ENCODE peak calls at places on chromosomes 6 and 20, in nine cellular contexts. One of them, this sample, is unnamed. For H3K4me1, the result is how much of the 10 kb centered on the place peaks cover.

GRCh38 chr6:127177030-127177928 is 58.8 kb downstream of the RSPO3 start:
- DNase-seq in small intestine: no peak
- DNase-seq in testis: no peak
- DNase-seq in tibial artery: no peak
- DNase-seq in adrenal gland: no peak
- DNase-seq in CD8-positive, alpha-beta T cell: no peak
- DNase-seq in upper lobe of right lung: no peak
- DNase-seq in HCT116: no peak
- DNase-seq in cardiac muscle cell: peak
- DNase-seq in this sample: no peak

GRCh38 chr20:10402938-10403593 is 31.0 kb downstream of the MKKS start:
- DNase-seq in small intestine: peak
- DNase-seq in testis: no peak
- DNase-seq in tibial artery: no peak
- DNase-seq in adrenal gland: no peak
- DNase-seq in CD8-positive, alpha-beta T cell: no peak
- DNase-seq in upper lobe of right lung: no peak
- DNase-seq in HCT116: no peak
- DNase-seq in cardiac muscle cell: no peak
- DNase-seq in this sample: no peak

GRCh38 chr20:7094438-7094997 is 327.0 kb downstream of the BMP2 start:
- DNase-seq in small intestine: peak
- DNase-seq in testis: peak
- DNase-seq in tibial artery: no peak
- DNase-seq in adrenal gland: no peak
- DNase-seq in CD8-positive, alpha-beta T cell: no peak
- DNase-seq in upper lobe of right lung: no peak
- DNase-seq in HCT116: peak
- DNase-seq in cardiac muscle cell: peak
- DNase-seq in this sample: peak

GRCh38 chr6:16338577-16339262 is 100.3 kb downstream of the GMPR start:
- DNase-seq in small intestine: no peak
- DNase-seq in testis: peak
- DNase-seq in tibial artery: peak
- DNase-seq in adrenal gland: peak
- DNase-seq in CD8-positive, alpha-beta T cell: no peak
- DNase-seq in upper lobe of right lung: peak
- DNase-seq in HCT116: no peak
- DNase-seq in cardiac muscle cell: peak
- DNase-seq in this sample: peak

GRCh38 chr6:56156643-56157042 is 90.7 kb downstream of the COL21A1 start:
- DNase-seq in small intestine: no peak
- DNase-seq in testis: no peak
- DNase-seq in tibial artery: no peak
- DNase-seq in adrenal gland: no peak
- DNase-seq in CD8-positive, alpha-beta T cell: no peak
- DNase-seq in upper lobe of right lung: no peak
- DNase-seq in HCT116: no peak
- DNase-seq in cardiac muscle cell: no peak
- DNase-seq in this sample: no peak

GRCh38 chr6:20159781-20160540 is 52.3 kb downstream of the MBOAT1 start:
- DNase-seq in small intestine: no peak
- DNase-seq in testis: no peak
- DNase-seq in tibial artery: no peak
- DNase-seq in adrenal gland: no peak
- DNase-seq in CD8-positive, alpha-beta T cell: no peak
- DNase-seq in upper lobe of right lung: no peak
- DNase-seq in HCT116: no peak
- DNase-seq in cardiac muscle cell: no peak
- DNase-seq in this sample: no peak

GRCh38 chr6:154410619-154411044 is 54.0 kb upstream of the IPCEF1 start:
- DNase-seq in small intestine: no peak
- DNase-seq in testis: peak
- DNase-seq in tibial artery: peak
- DNase-seq in adrenal gland: peak
- DNase-seq in CD8-positive, alpha-beta T cell: no peak
- DNase-seq in upper lobe of right lung: no peak
- DNase-seq in HCT116: peak
- DNase-seq in cardiac muscle cell: peak
- DNase-seq in this sample: peak

GRCh38 chr6:134721095-134721400 is 228.9 kb downstream of the ALDH8A1 start:
- DNase-seq in small intestine: no peak
- DNase-seq in testis: no peak
- DNase-seq in tibial artery: no peak
- DNase-seq in adrenal gland: no peak
- DNase-seq in CD8-positive, alpha-beta T cell: no peak
- DNase-seq in upper lobe of right lung: no peak
- DNase-seq in HCT116: no peak
- DNase-seq in cardiac muscle cell: no peak
- DNase-seq in this sample: no peak

GRCh38 chr6:168384045-168385038 is 56.6 kb upstream of the SMOC2 start:
- DNase-seq in small intestine: no peak
- DNase-seq in testis: peak
- DNase-seq in tibial artery: no peak
- DNase-seq in adrenal gland: no peak
- DNase-seq in CD8-positive, alpha-beta T cell: no peak
- DNase-seq in upper lobe of right lung: no peak
- DNase-seq in HCT116: no peak
- DNase-seq in cardiac muscle cell: peak
- DNase-seq in this sample: no peak

GRCh38 chr6:168383062-168383854 is 57.7 kb upstream of the SMOC2 start:
- DNase-seq in small intestine: no peak
- DNase-seq in testis: no peak
- DNase-seq in tibial artery: no peak
- DNase-seq in adrenal gland: no peak
- DNase-seq in CD8-positive, alpha-beta T cell: no peak
- DNase-seq in upper lobe of right lung: no peak
- DNase-seq in HCT116: no peak
- DNase-seq in cardiac muscle cell: no peak
- DNase-seq in this sample: no peak

GRCh38 chr6:168381726-168382458 is 59.1 kb upstream of the SMOC2 start:
- DNase-seq in small intestine: no peak
- DNase-seq in testis: no peak
- DNase-seq in tibial artery: no peak
- DNase-seq in adrenal gland: no peak
- DNase-seq in CD8-positive, alpha-beta T cell: no peak
- DNase-seq in upper lobe of right lung: peak
- DNase-seq in HCT116: no peak
- DNase-seq in cardiac muscle cell: no peak
- DNase-seq in this sample: no peak

GRCh38 chr6:168377856-168378832 is 58.6 kb upstream of the DACT2 start:
- DNase-seq in small intestine: no peak
- DNase-seq in testis: no peak
- DNase-seq in tibial artery: peak
- DNase-seq in adrenal gland: no peak
- DNase-seq in CD8-positive, alpha-beta T cell: no peak
- DNase-seq in upper lobe of right lung: no peak
- DNase-seq in HCT116: no peak
- DNase-seq in cardiac muscle cell: no peak
- DNase-seq in this sample: no peak

GRCh38 chr6:168380956-168381605 is 59.9 kb upstream of the SMOC2 start:
- DNase-seq in small intestine: no peak
- DNase-seq in testis: no peak
- DNase-seq in tibial artery: no peak
- DNase-seq in adrenal gland: no peak
- DNase-seq in CD8-positive, alpha-beta T cell: no peak
- DNase-seq in upper lobe of right lung: peak
- DNase-seq in HCT116: no peak
- DNase-seq in cardiac muscle cell: no peak
- DNase-seq in this sample: no peak
- H3K4me1 ChIP-seq in small intestine: under half
- H3K4me1 ChIP-seq in testis: under half
- H3K4me1 ChIP-seq in tibial artery: under half
- H3K4me1 ChIP-seq in adrenal gland: under half
- H3K4me1 ChIP-seq in CD8-positive, alpha-beta T cell: under half
- H3K4me1 ChIP-seq in upper lobe of right lung: under half
- H3K4me1 ChIP-seq in HCT116: under half
- H3K4me1 ChIP-seq in cardiac muscle cell: under half
- H3K4me1 ChIP-seq in this sample: under half

GRCh38 chr6:148524976-148525375 is 182.3 kb downstream of the SASH1 start:
- DNase-seq in small intestine: no peak
- DNase-seq in testis: no peak
- DNase-seq in tibial artery: no peak
- DNase-seq in adrenal gland: no peak
- DNase-seq in CD8-positive, alpha-beta T cell: no peak
- DNase-seq in upper lobe of right lung: no peak
- DNase-seq in HCT116: no peak
- DNase-seq in cardiac muscle cell: peak
- DNase-seq in this sample: no peak

GRCh38 chr6:148525453-148525852 is 182.8 kb downstream of the SASH1 start:
- DNase-seq in small intestine: no peak
- DNase-seq in testis: no peak
- DNase-seq in tibial artery: no peak
- DNase-seq in adrenal gland: no peak
- DNase-seq in CD8-positive, alpha-beta T cell: no peak
- DNase-seq in upper lobe of right lung: no peak
- DNase-seq in HCT116: no peak
- DNase-seq in cardiac muscle cell: peak
- DNase-seq in this sample: no peak

GRCh38 chr6:148523551-148523950 is 180.9 kb downstream of the SASH1 start:
- DNase-seq in small intestine: no peak
- DNase-seq in testis: no peak
- DNase-seq in tibial artery: no peak
- DNase-seq in adrenal gland: no peak
- DNase-seq in CD8-positive, alpha-beta T cell: no peak
- DNase-seq in upper lobe of right lung: no peak
- DNase-seq in HCT116: no peak
- DNase-seq in cardiac muscle cell: no peak
- DNase-seq in this sample: peak

GRCh38 chr6:148523051-148523450 is 180.4 kb downstream of the SASH1 start:
- DNase-seq in small intestine: no peak
- DNase-seq in testis: no peak
- DNase-seq in tibial artery: no peak
- DNase-seq in adrenal gland: no peak
- DNase-seq in CD8-positive, alpha-beta T cell: no peak
- DNase-seq in upper lobe of right lung: no peak
- DNase-seq in HCT116: no peak
- DNase-seq in cardiac muscle cell: peak
- DNase-seq in this sample: no peak

DNA sequence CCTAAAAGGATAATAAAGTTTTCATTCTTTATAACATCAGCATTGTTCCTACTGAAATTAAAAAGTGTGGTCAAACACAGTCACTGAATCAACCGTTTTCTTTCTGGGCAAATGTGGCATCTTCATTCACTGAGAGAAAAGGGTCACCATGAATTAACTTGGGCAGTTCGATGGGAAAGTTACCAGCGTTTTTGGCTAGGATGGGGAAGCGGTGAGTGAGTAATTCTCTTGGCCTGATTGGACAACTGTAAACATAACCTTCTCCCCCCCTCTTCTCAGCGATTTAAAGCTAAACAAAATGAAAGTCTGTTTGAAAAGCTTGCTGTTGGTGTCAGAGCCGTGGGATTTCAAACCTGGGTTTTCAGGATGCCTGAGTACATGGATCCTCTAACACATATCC is 181.9 kb downstream of the SASH1 start:
- DNase-seq in small intestine: no peak
- DNase-seq in testis: no peak
- DNase-seq in tibial artery: no peak
- DNase-seq in adrenal gland: no peak
- DNase-seq in CD8-positive, alpha-beta T cell: no peak
- DNase-seq in upper lobe of right lung: no peak
- DNase-seq in HCT116: no peak
- DNase-seq in cardiac muscle cell: peak
- DNase-seq in this sample: no peak
- H3K27ac ChIP-seq in small intestine: peak
- H3K27ac ChIP-seq in testis: no peak
- H3K27ac ChIP-seq in tibial artery: peak
- H3K27ac ChIP-seq in adrenal gland: no peak
- H3K27ac ChIP-seq in CD8-positive, alpha-beta T cell: no peak
- H3K27ac ChIP-seq in upper lobe of right lung: no peak
- H3K27ac ChIP-seq in HCT116: no peak
- H3K27ac ChIP-seq in cardiac muscle cell: no peak
- H3K27ac ChIP-seq in this sample: no peak

GRCh38 chr6:157984165-157984564 is 2.5 kb downstream of the SYNJ2 start:
- DNase-seq in small intestine: no peak
- DNase-seq in testis: no peak
- DNase-seq in tibial artery: peak
- DNase-seq in adrenal gland: no peak
- DNase-seq in CD8-positive, alpha-beta T cell: no peak
- DNase-seq in upper lobe of right lung: no peak
- DNase-seq in HCT116: no peak
- DNase-seq in cardiac muscle cell: no peak
- DNase-seq in this sample: no peak

GRCh38 chr6:157982297-157982579 is 575 bp downstream of the SYNJ2 start:
- DNase-seq in small intestine: peak
- DNase-seq in testis: peak
- DNase-seq in tibial artery: no peak
- DNase-seq in adrenal gland: peak
- DNase-seq in CD8-positive, alpha-beta T cell: peak
- DNase-seq in upper lobe of right lung: peak
- DNase-seq in HCT116: no peak
- DNase-seq in cardiac muscle cell: peak
- DNase-seq in this sample: peak

GRCh38 chr6:157982580-157983438 is 1.1 kb downstream of the SYNJ2 start:
- DNase-seq in small intestine: peak
- DNase-seq in testis: peak
- DNase-seq in tibial artery: peak
- DNase-seq in adrenal gland: no peak
- DNase-seq in CD8-positive, alpha-beta T cell: no peak
- DNase-seq in upper lobe of right lung: peak
- DNase-seq in HCT116: no peak
- DNase-seq in cardiac muscle cell: peak
- DNase-seq in this sample: no peak

GRCh38 chr6:157984686-157985225 is 3.1 kb downstream of the SYNJ2 start:
- DNase-seq in small intestine: no peak
- DNase-seq in testis: no peak
- DNase-seq in tibial artery: no peak
- DNase-seq in adrenal gland: no peak
- DNase-seq in CD8-positive, alpha-beta T cell: no peak
- DNase-seq in upper lobe of right lung: peak
- DNase-seq in HCT116: no peak
- DNase-seq in cardiac muscle cell: no peak
- DNase-seq in this sample: no peak

DNA sequence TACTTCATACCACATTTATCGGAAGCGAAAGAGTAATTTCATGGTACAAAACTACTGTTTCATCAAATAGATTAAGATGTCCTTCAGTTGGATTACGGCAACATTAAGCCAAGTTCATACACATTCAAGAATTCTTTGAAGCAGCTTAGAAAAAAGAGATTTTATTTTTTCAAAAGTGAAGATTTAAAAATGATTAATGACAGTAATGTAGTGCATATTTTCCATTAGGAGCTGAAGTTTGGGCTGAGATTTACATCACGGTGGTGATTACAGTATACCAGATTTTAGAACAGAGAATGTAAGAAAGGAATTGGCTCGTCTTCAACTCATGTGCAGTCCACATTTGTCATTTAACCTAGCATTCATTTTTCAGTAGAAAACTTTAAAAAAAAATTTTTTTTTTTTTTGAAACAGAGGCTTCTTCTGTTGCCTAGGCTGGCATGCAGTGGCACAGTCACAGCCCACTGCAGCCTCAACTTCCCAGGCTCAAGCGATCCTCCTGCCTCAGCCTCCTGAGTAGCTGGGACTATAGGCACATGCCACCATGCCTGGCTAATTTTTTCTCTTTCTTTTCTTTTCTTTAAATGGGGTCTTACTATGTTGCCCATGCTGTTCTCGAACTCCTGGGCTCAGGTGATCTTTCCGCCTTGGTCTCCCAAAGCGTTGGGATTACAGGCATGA is 1.9 kb downstream of the SYNJ2 start:
- DNase-seq in small intestine: no peak
- DNase-seq in testis: no peak
- DNase-seq in tibial artery: peak
- DNase-seq in adrenal gland: no peak
- DNase-seq in CD8-positive, alpha-beta T cell: no peak
- DNase-seq in upper lobe of right lung: no peak
- DNase-seq in HCT116: no peak
- DNase-seq in cardiac muscle cell: peak
- DNase-seq in this sample: no peak
- H3K4me1 ChIP-seq in small intestine: under half
- H3K4me1 ChIP-seq in testis: under half
- H3K4me1 ChIP-seq in tibial artery: under half
- H3K4me1 ChIP-seq in adrenal gland: under half
- H3K4me1 ChIP-seq in CD8-positive, alpha-beta T cell: half or more
- H3K4me1 ChIP-seq in upper lobe of right lung: under half
- H3K4me1 ChIP-seq in HCT116: half or more
- H3K4me1 ChIP-seq in cardiac muscle cell: under half
- H3K4me1 ChIP-seq in this sample: under half

GRCh38 chr6:142367501-142368018 is 65.8 kb downstream of the ADGRG6 start:
- DNase-seq in small intestine: no peak
- DNase-seq in testis: no peak
- DNase-seq in tibial artery: no peak
- DNase-seq in adrenal gland: no peak
- DNase-seq in CD8-positive, alpha-beta T cell: no peak
- DNase-seq in upper lobe of right lung: no peak
- DNase-seq in HCT116: no peak
- DNase-seq in cardiac muscle cell: no peak
- DNase-seq in this sample: no peak
- H3K27ac ChIP-seq in small intestine: no peak
- H3K27ac ChIP-seq in testis: no peak
- H3K27ac ChIP-seq in tibial artery: no peak
- H3K27ac ChIP-seq in adrenal gland: no peak
- H3K27ac ChIP-seq in CD8-positive, alpha-beta T cell: no peak
- H3K27ac ChIP-seq in upper lobe of right lung: no peak
- H3K27ac ChIP-seq in HCT116: no peak
- H3K27ac ChIP-seq in cardiac muscle cell: no peak
- H3K27ac ChIP-seq in this sample: no peak